ENCODE peak calls at places on chromosomes 3 and 15, in ten cellular contexts. J is AG04450; N is brain microvascular endothelial cell; K is activated CD8-positive, alpha-beta T cell treated with anti-CD3 and anti-CD28 coated beads for 36 hours; R is CD8-positive, alpha-beta T cell; S is endothelial cell; A is choroid plexus epithelial cell; F is fibroblast of lung; V is A549; Z is Peyer's patch. Y is an unnamed sample.
A peak's percentile ranks its signal among the peaks of the same experiment; 100 is the strongest.

GRCh38 chr3:172034786-172035685 is 4.3 kb upstream of the FNDC3B start:
- DNase-seq in J (no peak), R (no peak), K (peak; percentile 23), N (no peak), S (peak; percentile 31), F (no peak), Z (no peak), A (no peak), V (no peak), Y (no peak)

GRCh38 chr15:87365221-87365620 is 891.3 kb downstream of the NTRK3 start:
- DNase-seq in S (no peak), F (peak; percentile 57), Z (no peak), R (no peak), A (peak; percentile 71), N (peak; percentile 55), V (no peak), K (no peak), J (peak; percentile 42), Y (no peak)

GRCh38 chr15:55993804-55994539 is 560 bp upstream of the NEDD4 start:
- DNase-seq in N (peak; percentile 41), R (no peak), S (no peak), J (peak; percentile 33), A (peak; percentile 64), V (peak; percentile 50), F (peak; percentile 65), K (no peak), Z (no peak), Y (no peak)

GRCh38 chr15:70797464-70797863 is 34.1 kb upstream of the UACA start:
- DNase-seq in R (no peak), N (no peak), S (no peak), V (no peak), K (no peak), J (no peak), A (no peak), F (no peak), Z (no peak), Y (no peak)

GRCh38 chr3:38124324-38125122 is 12.4 kb downstream of the ACAA1 start:
- DNase-seq in R (no peak), F (no peak), A (no peak), J (no peak), N (no peak), S (no peak), Z (no peak), K (no peak), V (no peak), Y (no peak)

GRCh38 chr15:70096215-70096974 is 1.3 kb downstream of the TLE3 start:
- DNase-seq in A (peak; percentile 55), Z (peak; percentile 64), R (peak; percentile 61), J (no peak), K (peak; percentile 79), V (peak; percentile 73), F (peak; percentile 55), S (peak; percentile 67), N (peak; percentile 25), Y (peak; percentile 60)

GRCh38 chr3:171480526-171480925 is 20.3 kb upstream of the TNIK start:
- DNase-seq in S (no peak), J (no peak), N (no peak), R (no peak), A (peak; percentile 20), K (peak; percentile 22), F (no peak), V (no peak), Z (no peak), Y (no peak)

GRCh38 chr3:182490601-182491485 is 302.5 kb upstream of the ATP11B start:
- DNase-seq in A (peak; percentile 15), Z (no peak), J (no peak), K (no peak), V (peak; percentile 5), F (peak; percentile 2), N (no peak), R (no peak), S (peak; percentile 18), Y (no peak)

GRCh38 chr3:44128057-44128775 is 113.5 kb upstream of the TOPAZ1 start:
- DNase-seq in V (no peak), A (no peak), S (no peak), N (no peak), K (no peak), J (no peak), R (no peak), Z (no peak), F (no peak), Y (no peak)

GRCh38 chr3:58386966-58387365 is 46.7 kb downstream of the PDHB start:
- DNase-seq in V (no peak), J (peak; percentile 41), A (peak; percentile 95), R (no peak), K (no peak), Z (no peak), F (peak; percentile 68), S (peak; percentile 50), N (peak; percentile 88), Y (no peak)

GRCh38 chr15:70486451-70487379 is 276.6 kb downstream of the UACA start:
- DNase-seq in V (no peak), N (peak; percentile 79), Z (no peak), F (peak; percentile 99), S (no peak), R (peak; percentile 75), J (peak; percentile 49), A (peak; percentile 97), K (peak; percentile 95), Y (no peak)

DNA sequence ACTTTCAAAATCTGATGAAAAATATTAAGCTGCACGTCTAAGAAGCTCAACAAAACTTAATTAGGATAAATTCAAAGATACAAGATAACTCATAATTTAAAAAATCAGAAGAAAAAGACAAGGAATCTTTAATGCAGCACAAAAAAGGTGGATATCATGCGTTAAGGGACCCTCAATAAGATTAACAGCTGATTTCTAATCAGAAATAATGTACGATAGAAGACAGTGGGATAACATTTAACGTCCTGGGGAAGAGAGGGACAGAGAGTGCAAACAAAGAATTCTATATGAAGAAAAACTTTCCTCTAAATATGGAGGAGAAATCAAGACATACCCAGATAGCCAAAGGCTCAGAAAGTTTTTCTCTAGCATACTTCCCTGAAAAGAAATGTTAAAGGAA is 519.5 kb downstream of the PYDC2 start:
- DNase-seq in J (no peak), K (no peak), S (no peak), A (no peak), V (no peak), N (no peak), F (no peak), Z (no peak), R (no peak), Y (no peak)
- TF ChIP-seq CTCF in J (no peak), K (no peak), S (no peak), A (no peak), V (no peak), N (no peak), F (no peak), Z (no peak), R (no peak), Y (no peak)

DNA sequence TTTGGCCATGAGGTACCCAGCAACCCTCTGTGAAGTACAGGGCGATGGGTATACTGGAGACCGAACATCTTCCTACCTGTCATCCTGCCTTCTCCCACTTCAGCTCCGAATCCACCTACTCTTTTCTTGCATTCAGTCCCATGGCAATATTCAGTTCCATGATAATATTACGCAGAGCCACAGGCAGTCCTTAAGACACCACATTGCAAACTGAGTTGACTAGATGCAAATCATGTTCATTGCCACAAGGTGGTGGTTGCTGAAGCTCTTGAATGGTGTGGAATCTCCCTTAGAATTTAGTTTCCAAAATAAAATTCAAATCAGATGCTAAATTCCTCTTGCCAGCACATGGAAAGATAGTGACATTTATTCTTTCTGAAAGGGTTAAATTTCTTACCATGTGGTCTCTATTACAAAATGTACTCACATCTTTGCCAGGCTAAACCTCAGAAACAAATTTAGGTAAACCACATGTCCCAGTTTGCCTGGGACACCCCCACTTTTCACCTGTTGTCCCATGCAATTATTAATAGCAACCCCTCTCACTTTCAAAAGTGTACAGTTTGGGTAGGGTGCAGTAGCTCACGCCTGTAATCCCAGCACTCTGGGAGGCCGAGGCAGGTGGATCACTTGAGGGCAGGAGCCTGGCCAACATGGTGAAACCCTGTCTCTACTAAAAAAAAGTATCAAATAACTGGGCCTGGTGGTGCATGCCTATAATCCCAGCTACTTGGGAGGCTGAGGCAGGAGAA is 1.7 kb upstream of the NME9 start:
- DNase-seq in F (peak; percentile 27), K (no peak), Z (no peak), R (no peak), S (no peak), V (no peak), A (peak; percentile 67), N (peak; percentile 9), J (no peak), Y (no peak)
- TF ChIP-seq CTCF in F (peak; percentile 31), K (peak; percentile 27), Z (no peak), R (no peak), S (peak; percentile 27), V (no peak), A (peak; percentile 53), N (peak; percentile 55), J (peak; percentile 43), Y (peak; percentile 36)

GRCh38 chr15:47378527-47378926 is 338.8 kb upstream of the SEMA6D start:
- DNase-seq in F (no peak), V (no peak), K (no peak), R (no peak), J (no peak), S (no peak), Z (no peak), A (no peak), N (no peak), Y (no peak)

GRCh38 chr15:47371939-47372338 is 345.4 kb upstream of the SEMA6D start:
- DNase-seq in S (no peak), V (no peak), R (no peak), Z (no peak), A (no peak), N (no peak), F (no peak), K (no peak), J (no peak), Y (no peak)

GRCh38 chr15:47377465-47377864 is 339.8 kb upstream of the SEMA6D start:
- DNase-seq in V (no peak), S (no peak), J (no peak), F (no peak), R (no peak), Z (no peak), N (no peak), K (no peak), A (no peak), Y (no peak)

GRCh38 chr15:47376190-47376589 is 341.1 kb upstream of the SEMA6D start:
- DNase-seq in A (no peak), V (no peak), N (no peak), K (no peak), S (no peak), Z (no peak), F (peak; percentile 25), J (no peak), R (no peak), Y (no peak)

DNA sequence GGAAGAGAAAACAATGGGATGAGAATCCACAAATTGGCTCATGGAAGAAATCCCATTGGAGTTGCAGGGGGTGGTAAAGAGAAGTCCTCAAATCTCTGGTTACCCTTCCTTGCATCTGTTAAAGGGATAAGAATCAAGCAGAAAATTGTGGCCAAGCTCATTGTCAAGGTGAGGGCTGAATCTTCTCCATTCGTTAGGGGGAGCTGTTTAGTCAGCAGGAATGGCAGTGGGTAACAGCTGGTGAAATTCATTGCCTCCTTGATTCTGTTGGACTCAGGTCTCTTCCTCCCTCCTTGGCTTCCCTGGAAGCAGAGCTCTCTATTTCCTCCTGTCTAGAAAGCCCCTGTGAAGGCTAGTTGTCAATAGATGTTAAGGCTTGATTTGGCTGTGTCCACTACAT is 343.1 kb upstream of the SEMA6D start:
- DNase-seq in N (peak; percentile 12), Z (no peak), R (no peak), J (no peak), V (no peak), S (peak; percentile 5), A (peak; percentile 59), F (peak; percentile 47), K (no peak), Y (no peak)
- TF ChIP-seq CTCF in N (peak; percentile 65), Z (peak; percentile 27), R (no peak), J (peak; percentile 62), V (no peak), S (no peak), A (peak; percentile 76), F (peak; percentile 57), K (no peak), Y (no peak)

GRCh38 chr3:77086408-77086807 is 46.5 kb downstream of the ROBO2 start:
- DNase-seq in V (no peak), J (no peak), K (no peak), N (no peak), Z (no peak), R (no peak), S (no peak), F (no peak), A (no peak), Y (no peak)
- TF ChIP-seq CTCF in V (no peak), J (peak; percentile 8), K (no peak), N (peak; percentile 13), Z (no peak), R (no peak), S (no peak), F (no peak), A (no peak), Y (peak; percentile 50)